ENCODE peak calls at places on chromosomes 1 and 21, in eight cellular contexts. One of them, this sample, is unnamed.

GRCh38 chr1:198174297-198174696 is 17.5 kb downstream of the NEK7 start:
- DNase-seq in NCI-H1092: no peak
- DNase-seq in erythroblast: no peak
- DNase-seq in cardiac fibroblast: no peak
- DNase-seq in activated CD4-positive, alpha-beta T cell treated with anti-CD3 and anti-CD28 coated beads, Interleukin-2, amount 50 U/mL, for 48 hours: no peak
- DNase-seq in heart left ventricle: no peak
- DNase-seq in HFF-Myc: no peak
- DNase-seq in T-helper 17 cell: no peak
- DNase-seq in this sample: no peak

GRCh38 chr1:21366288-21366687 is 73.6 kb upstream of the NBPF3 start:
- DNase-seq in NCI-H1092: no peak
- DNase-seq in erythroblast: no peak
- DNase-seq in cardiac fibroblast: no peak
- DNase-seq in activated CD4-positive, alpha-beta T cell treated with anti-CD3 and anti-CD28 coated beads, Interleukin-2, amount 50 U/mL, for 48 hours: no peak
- DNase-seq in heart left ventricle: no peak
- DNase-seq in HFF-Myc: no peak
- DNase-seq in T-helper 17 cell: no peak
- DNase-seq in this sample: no peak

GRCh38 chr1:115031595-115031994 is 2.0 kb downstream of the TSHB start:
- DNase-seq in NCI-H1092: no peak
- DNase-seq in erythroblast: no peak
- DNase-seq in cardiac fibroblast: no peak
- DNase-seq in activated CD4-positive, alpha-beta T cell treated with anti-CD3 and anti-CD28 coated beads, Interleukin-2, amount 50 U/mL, for 48 hours: no peak
- DNase-seq in heart left ventricle: no peak
- DNase-seq in HFF-Myc: no peak
- DNase-seq in T-helper 17 cell: no peak
- DNase-seq in this sample: no peak

GRCh38 chr1:119968068-119968492 is 71.8 kb upstream of the ADAM30 start:
- DNase-seq in NCI-H1092: no peak
- DNase-seq in erythroblast: peak; percentile 90
- DNase-seq in cardiac fibroblast: peak; percentile 71
- DNase-seq in activated CD4-positive, alpha-beta T cell treated with anti-CD3 and anti-CD28 coated beads, Interleukin-2, amount 50 U/mL, for 48 hours: peak; percentile 87
- DNase-seq in heart left ventricle: peak; percentile 36
- DNase-seq in HFF-Myc: no peak
- DNase-seq in T-helper 17 cell: peak; percentile 40
- DNase-seq in this sample: peak; percentile 39

GRCh38 chr21:41898998-41899397 is 19.9 kb upstream of the PRDM15 start:
- DNase-seq in NCI-H1092: no peak
- DNase-seq in erythroblast: no peak
- DNase-seq in cardiac fibroblast: no peak
- DNase-seq in activated CD4-positive, alpha-beta T cell treated with anti-CD3 and anti-CD28 coated beads, Interleukin-2, amount 50 U/mL, for 48 hours: no peak
- DNase-seq in heart left ventricle: no peak
- DNase-seq in HFF-Myc: no peak
- DNase-seq in T-helper 17 cell: no peak
- DNase-seq in this sample: no peak

GRCh38 chr21:25457411-25457810 is 149.9 kb downstream of the MRPL39 start:
- DNase-seq in NCI-H1092: no peak
- DNase-seq in erythroblast: no peak
- DNase-seq in cardiac fibroblast: peak; percentile 81
- DNase-seq in activated CD4-positive, alpha-beta T cell treated with anti-CD3 and anti-CD28 coated beads, Interleukin-2, amount 50 U/mL, for 48 hours: no peak
- DNase-seq in heart left ventricle: no peak
- DNase-seq in HFF-Myc: peak; percentile 4
- DNase-seq in T-helper 17 cell: no peak
- DNase-seq in this sample: peak; percentile 41

GRCh38 chr1:236951672-236952071 is 52.6 kb downstream of the MT1HL1 start:
- DNase-seq in NCI-H1092: no peak
- DNase-seq in erythroblast: no peak
- DNase-seq in cardiac fibroblast: no peak
- DNase-seq in activated CD4-positive, alpha-beta T cell treated with anti-CD3 and anti-CD28 coated beads, Interleukin-2, amount 50 U/mL, for 48 hours: no peak
- DNase-seq in heart left ventricle: no peak
- DNase-seq in HFF-Myc: no peak
- DNase-seq in T-helper 17 cell: no peak
- DNase-seq in this sample: no peak

GRCh38 chr1:2980073-2980791 is 41.0 kb upstream of the ACTRT2 start:
- DNase-seq in NCI-H1092: no peak
- DNase-seq in erythroblast: no peak
- DNase-seq in cardiac fibroblast: no peak
- DNase-seq in activated CD4-positive, alpha-beta T cell treated with anti-CD3 and anti-CD28 coated beads, Interleukin-2, amount 50 U/mL, for 48 hours: no peak
- DNase-seq in heart left ventricle: no peak
- DNase-seq in HFF-Myc: no peak
- DNase-seq in T-helper 17 cell: no peak
- DNase-seq in this sample: no peak

GRCh38 chr1:52057876-52058275 is 1.8 kb downstream of the BTF3L4 start:
- DNase-seq in NCI-H1092: no peak
- DNase-seq in erythroblast: no peak
- DNase-seq in cardiac fibroblast: peak; percentile 22
- DNase-seq in activated CD4-positive, alpha-beta T cell treated with anti-CD3 and anti-CD28 coated beads, Interleukin-2, amount 50 U/mL, for 48 hours: no peak
- DNase-seq in heart left ventricle: no peak
- DNase-seq in HFF-Myc: no peak
- DNase-seq in T-helper 17 cell: no peak
- DNase-seq in this sample: peak; percentile 14

GRCh38 chr1:72178266-72178665 is 104.1 kb downstream of the NEGR1 start:
- DNase-seq in NCI-H1092: no peak
- DNase-seq in erythroblast: no peak
- DNase-seq in cardiac fibroblast: peak; percentile 54
- DNase-seq in activated CD4-positive, alpha-beta T cell treated with anti-CD3 and anti-CD28 coated beads, Interleukin-2, amount 50 U/mL, for 48 hours: no peak
- DNase-seq in heart left ventricle: no peak
- DNase-seq in HFF-Myc: no peak
- DNase-seq in T-helper 17 cell: no peak
- DNase-seq in this sample: no peak

GRCh38 chr1:232501856-232502255 is 128.1 kb downstream of the SIPA1L2 start:
- DNase-seq in NCI-H1092: no peak
- DNase-seq in erythroblast: no peak
- DNase-seq in cardiac fibroblast: no peak
- DNase-seq in activated CD4-positive, alpha-beta T cell treated with anti-CD3 and anti-CD28 coated beads, Interleukin-2, amount 50 U/mL, for 48 hours: no peak
- DNase-seq in heart left ventricle: no peak
- DNase-seq in HFF-Myc: no peak
- DNase-seq in T-helper 17 cell: no peak
- DNase-seq in this sample: no peak

GRCh38 chr1:93179886-93180722 is at the start of gene TMED5:
- DNase-seq in NCI-H1092: peak; percentile 96
- DNase-seq in erythroblast: peak; percentile 99
- DNase-seq in cardiac fibroblast: peak; percentile 99
- DNase-seq in activated CD4-positive, alpha-beta T cell treated with anti-CD3 and anti-CD28 coated beads, Interleukin-2, amount 50 U/mL, for 48 hours: peak; percentile 96
- DNase-seq in heart left ventricle: peak; percentile 99
- DNase-seq in HFF-Myc: peak; percentile 89
- DNase-seq in T-helper 17 cell: peak; percentile 94
- DNase-seq in this sample: peak; percentile 94

This sample was measured in AG20443.